ENCODE peak calls at places on chromosomes 11 and 22, in ten cellular contexts. A, T, Y, W, M, N, G, D, X and Q are unnamed samples.

GRCh38 chr11:60251485-60252207 is 8.7 kb upstream of the MS4A4E start:
- DNase-seq in W (peak), G (no peak), M (no peak), X (no peak), Y (peak), D (peak), A (peak), T (no peak), N (no peak), Q (no peak)

GRCh38 chr11:72668645-72669347 is 5.4 kb downstream of the PDE2A start:
- DNase-seq in W (no peak), D (no peak), G (no peak), N (no peak), Y (peak), X (no peak), A (no peak), T (no peak), M (no peak), Q (no peak)

GRCh38 chr11:72615329-72615728 is 58.9 kb downstream of the PDE2A start:
- DNase-seq in G (no peak), X (no peak), N (no peak), T (no peak), A (no peak), M (no peak), Y (no peak), D (no peak), W (no peak), Q (no peak)

GRCh38 chr11:121318848-121319834 is 26.6 kb downstream of the SC5D start:
- DNase-seq in N (peak), Y (peak), T (peak), D (peak), X (no peak), A (peak), G (no peak), M (peak), W (no peak), Q (no peak)

GRCh38 chr11:98616256-98616655 is 404.5 kb upstream of the CNTN5 start:
- DNase-seq in N (no peak), W (no peak), T (no peak), A (no peak), D (no peak), X (no peak), G (no peak), M (no peak), Y (no peak), Q (no peak)

GRCh38 chr22:29338398-29338797 is 22.9 kb upstream of the RASL10A start:
- DNase-seq in A (no peak), N (no peak), X (no peak), M (no peak), Y (no peak), T (no peak), D (no peak), G (no peak), W (no peak), Q (no peak)

GRCh38 chr11:96114178-96115070 is 190.5 kb upstream of the MTMR2 start:
- DNase-seq in Y (peak), N (no peak), M (no peak), W (no peak), A (no peak), D (no peak), G (no peak), X (no peak), T (no peak), Q (no peak)

GRCh38 chr11:26493616-26494015 is 78.4 kb downstream of the MUC15 start:
- DNase-seq in D (no peak), W (no peak), G (no peak), T (no peak), Y (no peak), A (no peak), X (no peak), M (no peak), N (no peak), Q (peak)

GRCh38 chr11:8222820-8223512 is 40.7 kb downstream of the LMO1 start:
- DNase-seq in D (no peak), N (no peak), X (no peak), Y (no peak), G (no peak), A (no peak), T (no peak), M (no peak), W (no peak), Q (no peak)

GRCh38 chr11:2791139-2791520 is 91.3 kb upstream of the KCNQ1OT1 start:
- DNase-seq in A (no peak), W (no peak), D (no peak), M (peak), X (no peak), N (no peak), T (no peak), G (peak), Y (no peak), Q (peak)

GRCh38 chr11:33691051-33691864 is 9.4 kb downstream of the C11orf91 start:
- DNase-seq in W (no peak), G (no peak), X (peak), D (no peak), T (peak), N (no peak), M (no peak), A (peak), Y (no peak), Q (no peak)

GRCh38 chr11:128375941-128376340 is 211.4 kb downstream of the ETS1 start:
- DNase-seq in N (peak), D (no peak), G (no peak), M (no peak), X (no peak), W (no peak), Y (no peak), T (no peak), A (no peak), Q (no peak)

GRCh38 chr11:2071748-2072385 is 67.3 kb downstream of the IGF2 start:
- DNase-seq in A (no peak), M (peak), N (no peak), D (no peak), X (no peak), W (no peak), G (no peak), Y (no peak), T (no peak), Q (no peak)

GRCh38 chr11:134468081-134468668 is 56.1 kb upstream of the B3GAT1 start:
- DNase-seq in D (no peak), A (no peak), W (no peak), G (no peak), X (peak), M (no peak), N (no peak), Y (no peak), T (no peak), Q (no peak)

GRCh38 chr22:45218974-45219373 is 21.7 kb downstream of the KIAA0930 start:
- DNase-seq in W (no peak), Y (peak), A (no peak), X (no peak), N (no peak), D (no peak), M (no peak), G (no peak), T (no peak), Q (no peak)

GRCh38 chr11:14029415-14029814 is 66.9 kb downstream of the SPON1 start:
- DNase-seq in D (no peak), G (no peak), N (no peak), X (peak), T (no peak), W (no peak), Y (no peak), A (no peak), M (no peak), Q (no peak)

GRCh38 chr11:12942157-12942556 is 67.0 kb upstream of the RASSF10 start:
- DNase-seq in X (no peak), G (no peak), A (no peak), D (no peak), T (peak), W (no peak), M (no peak), N (no peak), Y (peak), Q (no peak)

DNA sequence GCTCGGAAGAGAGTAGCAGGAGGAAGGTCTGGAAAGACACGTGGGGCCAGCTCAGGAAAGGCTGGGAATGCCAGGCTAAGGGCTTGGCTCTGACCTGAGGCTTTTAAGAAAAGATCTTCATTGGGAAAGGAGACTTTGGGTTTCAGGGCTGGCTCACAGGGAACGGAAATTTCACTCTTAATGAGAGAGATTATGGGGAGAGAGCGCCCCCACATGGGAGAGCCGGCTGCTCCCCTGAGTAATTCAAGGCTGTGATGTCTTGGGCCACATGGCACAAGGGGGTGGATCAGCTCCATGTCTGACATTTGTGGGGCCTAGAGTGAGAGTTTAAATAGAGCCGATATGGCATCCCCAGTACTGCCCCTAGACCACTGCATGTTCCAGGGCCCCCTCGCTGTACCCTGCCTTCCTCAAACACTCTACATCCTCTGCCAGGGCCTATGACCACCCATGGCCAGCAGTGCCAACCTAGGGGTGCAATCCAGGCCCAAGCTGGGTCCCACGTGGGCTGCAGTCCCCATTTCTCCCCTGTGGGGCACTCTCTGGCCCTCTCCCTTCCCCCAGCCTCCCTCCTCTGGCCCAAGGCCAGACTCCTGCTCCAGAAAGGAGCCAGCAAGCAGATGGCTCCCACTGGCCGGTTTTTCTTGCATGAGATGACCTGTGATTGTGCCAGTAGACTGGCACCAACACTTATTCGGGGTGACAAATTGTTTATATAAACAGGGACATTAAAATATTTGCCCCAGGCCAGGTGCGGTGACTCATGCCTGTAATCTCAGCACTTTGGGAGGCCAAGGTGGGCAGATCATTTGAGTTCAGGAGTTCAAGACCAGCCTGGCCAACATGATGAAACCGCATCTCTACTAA is 75.2 kb downstream of the ISX start:
- DNase-seq in D (no peak), X (peak), G (no peak), N (peak), Y (peak), T (no peak), A (no peak), W (peak), M (no peak), Q (no peak)
- TF ChIP-seq CTCF in D (no peak), X (peak), G (no peak), N (no peak), Y (peak), T (no peak), A (peak), W (no peak), M (no peak), Q (no peak)

GRCh38 chr11:75351541-75352416 is at the start of gene ARRB1:
- DNase-seq in W (peak), Y (peak), N (peak), G (peak), A (no peak), M (peak), D (peak), X (peak), T (no peak), Q (peak)
- TF ChIP-seq CTCF in W (no peak), Y (no peak), N (no peak), G (no peak), A (no peak), M (no peak), D (no peak), X (no peak), T (no peak), Q (no peak)

GRCh38 chr22:24043957-24044356 is 32.9 kb downstream of the CABIN1 start:
- DNase-seq in G (no peak), D (no peak), Y (no peak), M (no peak), A (no peak), T (no peak), X (no peak), N (no peak), W (no peak), Q (no peak)

GRCh38 chr22:24039046-24039445 is 27.9 kb downstream of the CABIN1 start:
- DNase-seq in T (peak), G (no peak), N (no peak), M (no peak), A (no peak), Y (no peak), X (no peak), W (no peak), D (no peak), Q (no peak)

GRCh38 chr22:24037851-24038765 is 27.0 kb downstream of the CABIN1 start:
- DNase-seq in X (no peak), D (no peak), T (no peak), M (no peak), Y (no peak), N (no peak), A (no peak), G (no peak), W (no peak), Q (no peak)

GRCh38 chr22:24046024-24046423 is 34.9 kb downstream of the CABIN1 start:
- DNase-seq in Y (peak), W (no peak), M (no peak), N (no peak), A (no peak), D (no peak), T (no peak), X (no peak), G (no peak), Q (no peak)

DNA sequence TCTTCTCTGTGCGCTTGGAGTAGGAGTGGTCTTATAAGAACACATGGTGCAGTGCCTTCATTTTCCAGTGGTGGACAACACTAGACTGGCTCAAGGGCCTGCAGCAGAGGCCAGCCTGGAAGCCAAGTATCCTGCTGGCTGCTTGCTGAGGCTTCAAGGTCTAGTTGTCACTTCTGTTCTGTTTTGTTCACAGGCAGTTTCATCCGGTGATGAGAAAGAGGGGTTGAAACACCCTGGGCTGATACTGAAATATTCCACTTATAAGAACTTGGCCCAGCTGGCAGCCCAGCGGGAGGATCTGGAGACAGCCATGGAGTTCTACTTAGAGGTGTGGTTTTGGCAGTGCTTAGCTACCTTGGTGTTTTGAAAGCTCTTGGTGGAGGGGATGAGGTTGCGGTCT is 29.8 kb downstream of the CABIN1 start:
- DNase-seq in D (no peak), X (no peak), W (no peak), G (no peak), T (no peak), M (no peak), Y (no peak), N (no peak), A (no peak), Q (no peak)
- TF ChIP-seq CTCF in D (no peak), X (no peak), W (no peak), G (no peak), T (no peak), M (no peak), Y (no peak), N (no peak), A (no peak), Q (no peak)

DNA sequence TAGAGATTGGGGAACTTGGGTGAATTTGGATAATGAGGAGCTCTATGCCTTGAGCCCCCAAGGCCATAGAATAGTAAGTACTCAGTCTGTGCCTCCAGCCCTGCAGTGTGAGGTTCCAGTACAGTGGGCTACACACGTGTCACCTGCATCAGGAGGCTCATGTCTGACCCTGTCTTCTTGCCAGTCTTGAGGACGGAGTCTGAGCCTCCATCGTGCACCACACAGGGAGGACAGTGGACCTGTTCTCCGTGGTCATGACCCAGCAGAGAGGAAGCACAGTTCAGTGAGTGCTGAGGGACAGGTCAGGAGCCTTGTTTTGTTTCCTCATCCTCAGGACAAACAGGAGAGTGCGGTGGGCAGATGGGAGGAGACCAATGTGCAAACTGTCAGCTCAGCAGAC is 30.8 kb downstream of the RPS13 start:
- DNase-seq in A (no peak), T (no peak), W (no peak), Y (no peak), N (no peak), D (no peak), X (no peak), G (no peak), M (no peak), Q (no peak)
- TF ChIP-seq CTCF in A (no peak), T (no peak), W (no peak), Y (no peak), N (no peak), D (no peak), X (no peak), G (no peak), M (no peak), Q (no peak)

DNA sequence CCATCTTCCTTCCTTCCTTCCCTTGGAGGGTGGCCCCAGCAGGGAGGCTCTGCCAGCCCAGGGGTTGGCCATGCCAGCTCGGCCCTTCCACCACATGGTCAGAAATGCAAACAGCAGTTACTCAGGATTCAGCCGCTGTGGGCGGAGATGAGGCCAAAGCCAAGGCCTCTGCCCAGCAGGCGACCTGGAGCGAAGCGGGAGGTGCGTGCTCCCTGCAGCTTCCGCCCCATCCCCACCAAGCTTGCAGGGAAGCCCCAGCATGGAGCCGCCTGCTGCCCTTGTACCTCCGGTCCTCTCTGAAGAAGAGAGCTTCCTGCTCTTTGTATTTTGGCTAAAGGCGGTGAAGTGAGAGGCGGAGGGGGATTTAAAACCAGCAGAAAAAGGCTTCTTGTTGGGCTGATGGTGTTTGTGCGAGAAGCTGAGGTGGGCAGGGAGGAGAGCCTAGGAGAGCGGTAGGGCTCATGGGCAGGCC is 50.4 kb downstream of the ANO1 start:
- DNase-seq in W (no peak), N (no peak), A (peak), T (peak), D (no peak), M (no peak), Y (no peak), G (no peak), X (no peak), Q (no peak)
- TF ChIP-seq CTCF in W (no peak), N (no peak), A (peak), T (peak), D (no peak), M (no peak), Y (no peak), G (no peak), X (no peak), Q (no peak)